ENCODE peak calls at places on chromosomes 13 and 19, in seven cellular contexts. One of them, this sample, is unnamed.

GRCh38 chr19:11555246-11555645 is 3.8 kb downstream of the ELOF1 start:
- DNase-seq in head of caudate nucleus: peak
- DNase-seq in cardiac fibroblast: no peak
- DNase-seq in stimulated activated CD8-positive, alpha-beta memory T cell treated with anti-CD3 and anti-CD28 coated beads, Interleukin-15, amount 100 ng/mL, for 24 hours: no peak
- DNase-seq in activated CD4-positive, alpha-beta T cell treated with anti-CD3 and anti-CD28 coated beads for 24 hours: no peak
- DNase-seq in amniotic stem cell: no peak
- DNase-seq in tibial artery: no peak
- DNase-seq in this sample: no peak

GRCh38 chr13:113960276-113960948 is 13.5 kb downstream of the C13orf46 start:
- DNase-seq in head of caudate nucleus: no peak
- DNase-seq in cardiac fibroblast: no peak
- DNase-seq in stimulated activated CD8-positive, alpha-beta memory T cell treated with anti-CD3 and anti-CD28 coated beads, Interleukin-15, amount 100 ng/mL, for 24 hours: no peak
- DNase-seq in activated CD4-positive, alpha-beta T cell treated with anti-CD3 and anti-CD28 coated beads for 24 hours: no peak
- DNase-seq in amniotic stem cell: no peak
- DNase-seq in tibial artery: no peak
- DNase-seq in this sample: no peak

GRCh38 chr13:51811920-51812328 is 8.0 kb upstream of the DHRS12 start:
- DNase-seq in head of caudate nucleus: no peak
- DNase-seq in cardiac fibroblast: no peak
- DNase-seq in stimulated activated CD8-positive, alpha-beta memory T cell treated with anti-CD3 and anti-CD28 coated beads, Interleukin-15, amount 100 ng/mL, for 24 hours: no peak
- DNase-seq in activated CD4-positive, alpha-beta T cell treated with anti-CD3 and anti-CD28 coated beads for 24 hours: no peak
- DNase-seq in amniotic stem cell: no peak
- DNase-seq in tibial artery: no peak
- DNase-seq in this sample: no peak

GRCh38 chr19:18364826-18365528 is 21.0 kb upstream of the GDF15 start:
- DNase-seq in head of caudate nucleus: no peak
- DNase-seq in cardiac fibroblast: peak
- DNase-seq in stimulated activated CD8-positive, alpha-beta memory T cell treated with anti-CD3 and anti-CD28 coated beads, Interleukin-15, amount 100 ng/mL, for 24 hours: no peak
- DNase-seq in activated CD4-positive, alpha-beta T cell treated with anti-CD3 and anti-CD28 coated beads for 24 hours: no peak
- DNase-seq in amniotic stem cell: peak
- DNase-seq in tibial artery: peak
- DNase-seq in this sample: no peak

GRCh38 chr19:48455171-48455907 is at the start of gene KCNJ14:
- DNase-seq in head of caudate nucleus: no peak
- DNase-seq in cardiac fibroblast: no peak
- DNase-seq in stimulated activated CD8-positive, alpha-beta memory T cell treated with anti-CD3 and anti-CD28 coated beads, Interleukin-15, amount 100 ng/mL, for 24 hours: no peak
- DNase-seq in activated CD4-positive, alpha-beta T cell treated with anti-CD3 and anti-CD28 coated beads for 24 hours: no peak
- DNase-seq in amniotic stem cell: no peak
- DNase-seq in tibial artery: no peak
- DNase-seq in this sample: no peak

GRCh38 chr13:36163809-36164308 is 32.7 kb upstream of the DCLK1 start:
- DNase-seq in head of caudate nucleus: no peak
- DNase-seq in cardiac fibroblast: peak
- DNase-seq in stimulated activated CD8-positive, alpha-beta memory T cell treated with anti-CD3 and anti-CD28 coated beads, Interleukin-15, amount 100 ng/mL, for 24 hours: no peak
- DNase-seq in activated CD4-positive, alpha-beta T cell treated with anti-CD3 and anti-CD28 coated beads for 24 hours: no peak
- DNase-seq in amniotic stem cell: peak
- DNase-seq in tibial artery: peak
- DNase-seq in this sample: no peak

GRCh38 chr13:39282400-39282972 is 244.2 kb downstream of the NHLRC3 start:
- DNase-seq in head of caudate nucleus: no peak
- DNase-seq in cardiac fibroblast: no peak
- DNase-seq in stimulated activated CD8-positive, alpha-beta memory T cell treated with anti-CD3 and anti-CD28 coated beads, Interleukin-15, amount 100 ng/mL, for 24 hours: no peak
- DNase-seq in activated CD4-positive, alpha-beta T cell treated with anti-CD3 and anti-CD28 coated beads for 24 hours: no peak
- DNase-seq in amniotic stem cell: no peak
- DNase-seq in tibial artery: no peak
- DNase-seq in this sample: no peak

GRCh38 chr13:52195052-52195837 is 35.8 kb upstream of the NEK3 start:
- DNase-seq in head of caudate nucleus: peak
- DNase-seq in cardiac fibroblast: peak
- DNase-seq in stimulated activated CD8-positive, alpha-beta memory T cell treated with anti-CD3 and anti-CD28 coated beads, Interleukin-15, amount 100 ng/mL, for 24 hours: no peak
- DNase-seq in activated CD4-positive, alpha-beta T cell treated with anti-CD3 and anti-CD28 coated beads for 24 hours: peak
- DNase-seq in amniotic stem cell: no peak
- DNase-seq in tibial artery: peak
- DNase-seq in this sample: no peak

GRCh38 chr13:97221046-97221445 is 1.1 kb upstream of the MBNL2 start:
- DNase-seq in head of caudate nucleus: no peak
- DNase-seq in cardiac fibroblast: no peak
- DNase-seq in stimulated activated CD8-positive, alpha-beta memory T cell treated with anti-CD3 and anti-CD28 coated beads, Interleukin-15, amount 100 ng/mL, for 24 hours: no peak
- DNase-seq in activated CD4-positive, alpha-beta T cell treated with anti-CD3 and anti-CD28 coated beads for 24 hours: no peak
- DNase-seq in amniotic stem cell: no peak
- DNase-seq in tibial artery: no peak
- DNase-seq in this sample: no peak

GRCh38 chr19:45114116-45114515 is 21.1 kb downstream of the PPP1R37 start:
- DNase-seq in head of caudate nucleus: no peak
- DNase-seq in cardiac fibroblast: no peak
- DNase-seq in stimulated activated CD8-positive, alpha-beta memory T cell treated with anti-CD3 and anti-CD28 coated beads, Interleukin-15, amount 100 ng/mL, for 24 hours: no peak
- DNase-seq in activated CD4-positive, alpha-beta T cell treated with anti-CD3 and anti-CD28 coated beads for 24 hours: no peak
- DNase-seq in amniotic stem cell: no peak
- DNase-seq in tibial artery: no peak
- DNase-seq in this sample: no peak

GRCh38 chr19:36851898-36852297 is 1.2 kb downstream of the ZNF345 start:
- DNase-seq in head of caudate nucleus: no peak
- DNase-seq in cardiac fibroblast: no peak
- DNase-seq in stimulated activated CD8-positive, alpha-beta memory T cell treated with anti-CD3 and anti-CD28 coated beads, Interleukin-15, amount 100 ng/mL, for 24 hours: no peak
- DNase-seq in activated CD4-positive, alpha-beta T cell treated with anti-CD3 and anti-CD28 coated beads for 24 hours: no peak
- DNase-seq in amniotic stem cell: no peak
- DNase-seq in tibial artery: no peak
- DNase-seq in this sample: no peak

GRCh38 chr19:6543866-6544347 is 13.1 kb downstream of the TNFSF9 start:
- DNase-seq in head of caudate nucleus: no peak
- DNase-seq in cardiac fibroblast: no peak
- DNase-seq in stimulated activated CD8-positive, alpha-beta memory T cell treated with anti-CD3 and anti-CD28 coated beads, Interleukin-15, amount 100 ng/mL, for 24 hours: no peak
- DNase-seq in activated CD4-positive, alpha-beta T cell treated with anti-CD3 and anti-CD28 coated beads for 24 hours: no peak
- DNase-seq in amniotic stem cell: no peak
- DNase-seq in tibial artery: no peak
- DNase-seq in this sample: no peak

GRCh38 chr13:79141082-79141481 is 265.0 kb downstream of the RBM26 start:
- DNase-seq in head of caudate nucleus: no peak
- DNase-seq in cardiac fibroblast: no peak
- DNase-seq in stimulated activated CD8-positive, alpha-beta memory T cell treated with anti-CD3 and anti-CD28 coated beads, Interleukin-15, amount 100 ng/mL, for 24 hours: no peak
- DNase-seq in activated CD4-positive, alpha-beta T cell treated with anti-CD3 and anti-CD28 coated beads for 24 hours: no peak
- DNase-seq in amniotic stem cell: no peak
- DNase-seq in tibial artery: no peak
- DNase-seq in this sample: no peak

GRCh38 chr13:82878536-82878935 is 1003.7 kb downstream of the SLITRK1 start:
- DNase-seq in head of caudate nucleus: no peak
- DNase-seq in cardiac fibroblast: no peak
- DNase-seq in stimulated activated CD8-positive, alpha-beta memory T cell treated with anti-CD3 and anti-CD28 coated beads, Interleukin-15, amount 100 ng/mL, for 24 hours: no peak
- DNase-seq in activated CD4-positive, alpha-beta T cell treated with anti-CD3 and anti-CD28 coated beads for 24 hours: no peak
- DNase-seq in amniotic stem cell: peak
- DNase-seq in tibial artery: no peak
- DNase-seq in this sample: no peak

GRCh38 chr13:78976696-78977095 is 317.7 kb upstream of the OBI1 start:
- DNase-seq in head of caudate nucleus: no peak
- DNase-seq in cardiac fibroblast: no peak
- DNase-seq in stimulated activated CD8-positive, alpha-beta memory T cell treated with anti-CD3 and anti-CD28 coated beads, Interleukin-15, amount 100 ng/mL, for 24 hours: no peak
- DNase-seq in activated CD4-positive, alpha-beta T cell treated with anti-CD3 and anti-CD28 coated beads for 24 hours: no peak
- DNase-seq in amniotic stem cell: no peak
- DNase-seq in tibial artery: no peak
- DNase-seq in this sample: no peak

GRCh38 chr13:76349700-76350099 is 536.5 kb downstream of the KCTD12 start:
- DNase-seq in head of caudate nucleus: no peak
- DNase-seq in cardiac fibroblast: peak
- DNase-seq in stimulated activated CD8-positive, alpha-beta memory T cell treated with anti-CD3 and anti-CD28 coated beads, Interleukin-15, amount 100 ng/mL, for 24 hours: no peak
- DNase-seq in activated CD4-positive, alpha-beta T cell treated with anti-CD3 and anti-CD28 coated beads for 24 hours: no peak
- DNase-seq in amniotic stem cell: no peak
- DNase-seq in tibial artery: no peak
- DNase-seq in this sample: no peak

GRCh38 chr13:72805663-72806341 is 23.9 kb downstream of the PIBF1 start:
- DNase-seq in head of caudate nucleus: no peak
- DNase-seq in cardiac fibroblast: peak
- DNase-seq in stimulated activated CD8-positive, alpha-beta memory T cell treated with anti-CD3 and anti-CD28 coated beads, Interleukin-15, amount 100 ng/mL, for 24 hours: no peak
- DNase-seq in activated CD4-positive, alpha-beta T cell treated with anti-CD3 and anti-CD28 coated beads for 24 hours: no peak
- DNase-seq in amniotic stem cell: no peak
- DNase-seq in tibial artery: no peak
- DNase-seq in this sample: no peak

GRCh38 chr19:55473613-55474012 is 2.8 kb upstream of the ZNF628 start:
- DNase-seq in head of caudate nucleus: no peak
- DNase-seq in cardiac fibroblast: no peak
- DNase-seq in stimulated activated CD8-positive, alpha-beta memory T cell treated with anti-CD3 and anti-CD28 coated beads, Interleukin-15, amount 100 ng/mL, for 24 hours: no peak
- DNase-seq in activated CD4-positive, alpha-beta T cell treated with anti-CD3 and anti-CD28 coated beads for 24 hours: no peak
- DNase-seq in amniotic stem cell: no peak
- DNase-seq in tibial artery: no peak
- DNase-seq in this sample: no peak

GRCh38 chr19:53849237-53849676 is 18.4 kb upstream of the MYADM start:
- DNase-seq in head of caudate nucleus: no peak
- DNase-seq in cardiac fibroblast: peak
- DNase-seq in stimulated activated CD8-positive, alpha-beta memory T cell treated with anti-CD3 and anti-CD28 coated beads, Interleukin-15, amount 100 ng/mL, for 24 hours: no peak
- DNase-seq in activated CD4-positive, alpha-beta T cell treated with anti-CD3 and anti-CD28 coated beads for 24 hours: no peak
- DNase-seq in amniotic stem cell: no peak
- DNase-seq in tibial artery: no peak
- DNase-seq in this sample: no peak

GRCh38 chr19:41993612-41994483 is at the start of gene ATP1A3:
- DNase-seq in head of caudate nucleus: peak
- DNase-seq in cardiac fibroblast: peak
- DNase-seq in stimulated activated CD8-positive, alpha-beta memory T cell treated with anti-CD3 and anti-CD28 coated beads, Interleukin-15, amount 100 ng/mL, for 24 hours: peak
- DNase-seq in activated CD4-positive, alpha-beta T cell treated with anti-CD3 and anti-CD28 coated beads for 24 hours: peak
- DNase-seq in amniotic stem cell: no peak
- DNase-seq in tibial artery: no peak
- DNase-seq in this sample: peak

GRCh38 chr19:31600731-31601295 is 251.6 kb upstream of the TSHZ3 start:
- DNase-seq in head of caudate nucleus: no peak
- DNase-seq in cardiac fibroblast: no peak
- DNase-seq in stimulated activated CD8-positive, alpha-beta memory T cell treated with anti-CD3 and anti-CD28 coated beads, Interleukin-15, amount 100 ng/mL, for 24 hours: no peak
- DNase-seq in activated CD4-positive, alpha-beta T cell treated with anti-CD3 and anti-CD28 coated beads for 24 hours: no peak
- DNase-seq in amniotic stem cell: no peak
- DNase-seq in tibial artery: peak
- DNase-seq in this sample: no peak

GRCh38 chr13:30605052-30605451 is 12.7 kb upstream of the USPL1 start:
- DNase-seq in head of caudate nucleus: no peak
- DNase-seq in cardiac fibroblast: no peak
- DNase-seq in stimulated activated CD8-positive, alpha-beta memory T cell treated with anti-CD3 and anti-CD28 coated beads, Interleukin-15, amount 100 ng/mL, for 24 hours: no peak
- DNase-seq in activated CD4-positive, alpha-beta T cell treated with anti-CD3 and anti-CD28 coated beads for 24 hours: no peak
- DNase-seq in amniotic stem cell: no peak
- DNase-seq in tibial artery: no peak
- DNase-seq in this sample: no peak

GRCh38 chr13:65497265-65497664 is 1732.9 kb downstream of the PCDH9 start:
- DNase-seq in head of caudate nucleus: no peak
- DNase-seq in cardiac fibroblast: peak
- DNase-seq in stimulated activated CD8-positive, alpha-beta memory T cell treated with anti-CD3 and anti-CD28 coated beads, Interleukin-15, amount 100 ng/mL, for 24 hours: no peak
- DNase-seq in activated CD4-positive, alpha-beta T cell treated with anti-CD3 and anti-CD28 coated beads for 24 hours: no peak
- DNase-seq in amniotic stem cell: no peak
- DNase-seq in tibial artery: no peak
- DNase-seq in this sample: no peak

GRCh38 chr19:54952591-54953344 is 5.4 kb upstream of the NLRP7 start:
- DNase-seq in head of caudate nucleus: no peak
- DNase-seq in cardiac fibroblast: peak
- DNase-seq in stimulated activated CD8-positive, alpha-beta memory T cell treated with anti-CD3 and anti-CD28 coated beads, Interleukin-15, amount 100 ng/mL, for 24 hours: no peak
- DNase-seq in activated CD4-positive, alpha-beta T cell treated with anti-CD3 and anti-CD28 coated beads for 24 hours: no peak
- DNase-seq in amniotic stem cell: no peak
- DNase-seq in tibial artery: no peak
- DNase-seq in this sample: no peak

This sample was measured in D721Med.